ENCODE peak calls at places on chromosome 14, in ten cellular contexts. One of them, this sample, is unnamed.

GRCh38 chr14:37024166-37024565 is 148.2 kb downstream of the SLC25A21 start:
- DNase-seq in cardiac fibroblast: no peak
- DNase-seq in epithelial cell of esophagus: peak; percentile 7
- DNase-seq in fibroblast of the aortic adventitia: no peak
- DNase-seq in uterus: no peak
- DNase-seq in PC-9: no peak
- DNase-seq in osteoblast: no peak
- DNase-seq in astrocyte: no peak
- DNase-seq in heart right ventricle: no peak
- DNase-seq in fibroblast of mammary gland: no peak
- DNase-seq in this sample: no peak

GRCh38 chr14:73789996-73790581 is 61.5 kb upstream of the PTGR2 start:
- DNase-seq in osteoblast: peak; percentile 89
- DNase-seq in epithelial cell of esophagus: peak; percentile 93
- DNase-seq in heart right ventricle: peak; percentile 54
- DNase-seq in cardiac fibroblast: peak; percentile 96
- DNase-seq in PC-9: no peak
- DNase-seq in fibroblast of the aortic adventitia: peak; percentile 92
- DNase-seq in astrocyte: peak; percentile 99
- DNase-seq in fibroblast of mammary gland: peak; percentile 98
- DNase-seq in uterus: peak; percentile 80
- DNase-seq in this sample: peak; percentile 97

GRCh38 chr14:71300474-71301359 is 393.5 kb downstream of the PCNX1 start:
- DNase-seq in osteoblast: peak; percentile 38
- DNase-seq in PC-9: no peak
- DNase-seq in uterus: no peak
- DNase-seq in fibroblast of the aortic adventitia: peak; percentile 54
- DNase-seq in cardiac fibroblast: peak; percentile 53
- DNase-seq in epithelial cell of esophagus: no peak
- DNase-seq in astrocyte: peak; percentile 81
- DNase-seq in fibroblast of mammary gland: peak; percentile 38
- DNase-seq in heart right ventricle: no peak
- DNase-seq in this sample: peak; percentile 28

GRCh38 chr14:103749860-103750259 is 34.2 kb downstream of the ZFYVE21 start:
- DNase-seq in fibroblast of the aortic adventitia: no peak
- DNase-seq in uterus: no peak
- DNase-seq in PC-9: no peak
- DNase-seq in astrocyte: no peak
- DNase-seq in cardiac fibroblast: no peak
- DNase-seq in fibroblast of mammary gland: no peak
- DNase-seq in osteoblast: peak; percentile 41
- DNase-seq in epithelial cell of esophagus: no peak
- DNase-seq in heart right ventricle: no peak
- DNase-seq in this sample: no peak

GRCh38 chr14:69956970-69957369 is 77.8 kb downstream of the SMOC1 start:
- DNase-seq in uterus: no peak
- DNase-seq in epithelial cell of esophagus: no peak
- DNase-seq in fibroblast of mammary gland: no peak
- DNase-seq in astrocyte: no peak
- DNase-seq in osteoblast: no peak
- DNase-seq in fibroblast of the aortic adventitia: no peak
- DNase-seq in cardiac fibroblast: no peak
- DNase-seq in heart right ventricle: no peak
- DNase-seq in PC-9: no peak
- DNase-seq in this sample: no peak

GRCh38 chr14:34722723-34723545 is 8.5 kb upstream of the CFL2 start:
- DNase-seq in uterus: peak; percentile 49
- DNase-seq in fibroblast of the aortic adventitia: peak; percentile 78
- DNase-seq in fibroblast of mammary gland: peak; percentile 73
- DNase-seq in heart right ventricle: no peak
- DNase-seq in osteoblast: peak; percentile 92
- DNase-seq in epithelial cell of esophagus: peak; percentile 57
- DNase-seq in cardiac fibroblast: peak; percentile 72
- DNase-seq in PC-9: peak; percentile 39
- DNase-seq in astrocyte: no peak
- DNase-seq in this sample: peak; percentile 79

GRCh38 chr14:102591372-102591943 is 991 bp upstream of the RCOR1 start:
- DNase-seq in epithelial cell of esophagus: no peak
- DNase-seq in heart right ventricle: peak; percentile 43
- DNase-seq in PC-9: peak; percentile 47
- DNase-seq in cardiac fibroblast: peak; percentile 48
- DNase-seq in astrocyte: no peak
- DNase-seq in uterus: peak; percentile 61
- DNase-seq in fibroblast of mammary gland: peak; percentile 27
- DNase-seq in fibroblast of the aortic adventitia: no peak
- DNase-seq in osteoblast: peak; percentile 89
- DNase-seq in this sample: peak; percentile 39

GRCh38 chr14:79791055-79791732 is 420.1 kb downstream of the DIO2 start:
- DNase-seq in fibroblast of mammary gland: no peak
- DNase-seq in cardiac fibroblast: no peak
- DNase-seq in osteoblast: no peak
- DNase-seq in uterus: no peak
- DNase-seq in PC-9: no peak
- DNase-seq in epithelial cell of esophagus: no peak
- DNase-seq in fibroblast of the aortic adventitia: no peak
- DNase-seq in heart right ventricle: no peak
- DNase-seq in astrocyte: no peak
- DNase-seq in this sample: no peak

GRCh38 chr14:71908141-71908540 is 24.1 kb upstream of the RGS6 start:
- DNase-seq in cardiac fibroblast: no peak
- DNase-seq in astrocyte: no peak
- DNase-seq in fibroblast of mammary gland: no peak
- DNase-seq in PC-9: no peak
- DNase-seq in osteoblast: no peak
- DNase-seq in uterus: no peak
- DNase-seq in fibroblast of the aortic adventitia: no peak
- DNase-seq in epithelial cell of esophagus: peak; percentile 46
- DNase-seq in heart right ventricle: no peak
- DNase-seq in this sample: no peak

GRCh38 chr14:88013750-88014349 is 8.9 kb downstream of the GPR65 start:
- DNase-seq in osteoblast: no peak
- DNase-seq in uterus: peak; percentile 39
- DNase-seq in astrocyte: peak; percentile 40
- DNase-seq in fibroblast of mammary gland: peak; percentile 72
- DNase-seq in fibroblast of the aortic adventitia: peak; percentile 78
- DNase-seq in PC-9: peak; percentile 9
- DNase-seq in cardiac fibroblast: peak; percentile 85
- DNase-seq in epithelial cell of esophagus: peak; percentile 72
- DNase-seq in heart right ventricle: peak; percentile 23
- DNase-seq in this sample: peak; percentile 82

GRCh38 chr14:103141117-103141796 is 18.0 kb downstream of the TNFAIP2 start:
- DNase-seq in uterus: no peak
- DNase-seq in heart right ventricle: peak; percentile 32
- DNase-seq in fibroblast of the aortic adventitia: peak; percentile 58
- DNase-seq in astrocyte: no peak
- DNase-seq in osteoblast: peak; percentile 92
- DNase-seq in PC-9: peak; percentile 78
- DNase-seq in cardiac fibroblast: peak; percentile 65
- DNase-seq in fibroblast of mammary gland: peak; percentile 55
- DNase-seq in epithelial cell of esophagus: peak; percentile 56
- DNase-seq in this sample: peak; percentile 61

GRCh38 chr14:86625637-86626036 is 1095.7 kb downstream of the FLRT2 start:
- DNase-seq in PC-9: no peak
- DNase-seq in osteoblast: no peak
- DNase-seq in epithelial cell of esophagus: no peak
- DNase-seq in uterus: no peak
- DNase-seq in fibroblast of mammary gland: no peak
- DNase-seq in heart right ventricle: no peak
- DNase-seq in cardiac fibroblast: peak; percentile 13
- DNase-seq in fibroblast of the aortic adventitia: no peak
- DNase-seq in astrocyte: no peak
- DNase-seq in this sample: no peak

GRCh38 chr14:53953002-53953827 is 3.4 kb downstream of the BMP4 start:
- DNase-seq in epithelial cell of esophagus: peak; percentile 71
- DNase-seq in cardiac fibroblast: peak; percentile 94
- DNase-seq in fibroblast of mammary gland: peak; percentile 49
- DNase-seq in PC-9: peak; percentile 80
- DNase-seq in heart right ventricle: peak; percentile 88
- DNase-seq in fibroblast of the aortic adventitia: peak; percentile 82
- DNase-seq in uterus: peak; percentile 91
- DNase-seq in astrocyte: peak; percentile 64
- DNase-seq in osteoblast: peak; percentile 96
- DNase-seq in this sample: peak; percentile 52

GRCh38 chr14:20332946-20333782 is at the start of gene CCNB1IP1:
- DNase-seq in cardiac fibroblast: peak; percentile 90
- DNase-seq in fibroblast of mammary gland: peak; percentile 93
- DNase-seq in osteoblast: peak; percentile 79
- DNase-seq in epithelial cell of esophagus: peak; percentile 94
- DNase-seq in heart right ventricle: peak; percentile 29
- DNase-seq in PC-9: peak; percentile 42
- DNase-seq in fibroblast of the aortic adventitia: peak; percentile 91
- DNase-seq in astrocyte: peak; percentile 94
- DNase-seq in uterus: peak; percentile 50
- DNase-seq in this sample: peak; percentile 94

GRCh38 chr14:59018978-59019377 is 169.5 kb upstream of the DAAM1 start:
- DNase-seq in fibroblast of the aortic adventitia: no peak
- DNase-seq in PC-9: no peak
- DNase-seq in uterus: no peak
- DNase-seq in cardiac fibroblast: peak; percentile 13
- DNase-seq in astrocyte: no peak
- DNase-seq in fibroblast of mammary gland: peak; percentile 8
- DNase-seq in epithelial cell of esophagus: peak; percentile 9
- DNase-seq in heart right ventricle: no peak
- DNase-seq in osteoblast: no peak
- DNase-seq in this sample: peak; percentile 53
- TF ChIP-seq CTCF in fibroblast of the aortic adventitia: peak; percentile 29
- TF ChIP-seq CTCF in PC-9: no peak
- TF ChIP-seq CTCF in uterus: no peak
- TF ChIP-seq CTCF in cardiac fibroblast: peak; percentile 44
- TF ChIP-seq CTCF in astrocyte: peak; percentile 11
- TF ChIP-seq CTCF in fibroblast of mammary gland: peak; percentile 39
- TF ChIP-seq CTCF in epithelial cell of esophagus: peak; percentile 23
- TF ChIP-seq CTCF in heart right ventricle: no peak
- TF ChIP-seq CTCF in osteoblast: peak; percentile 48
- TF ChIP-seq CTCF in this sample: peak; percentile 76

GRCh38 chr14:50937800-50938199 is 6.5 kb downstream of the PYGL start:
- DNase-seq in epithelial cell of esophagus: no peak
- DNase-seq in fibroblast of the aortic adventitia: no peak
- DNase-seq in heart right ventricle: no peak
- DNase-seq in cardiac fibroblast: no peak
- DNase-seq in fibroblast of mammary gland: no peak
- DNase-seq in osteoblast: no peak
- DNase-seq in astrocyte: no peak
- DNase-seq in PC-9: no peak
- DNase-seq in uterus: no peak
- DNase-seq in this sample: no peak
- H3K4me3 ChIP-seq in epithelial cell of esophagus: no peak overlapping the region
- H3K4me3 ChIP-seq in fibroblast of the aortic adventitia: no peak overlapping the region
- H3K4me3 ChIP-seq in heart right ventricle: no peak overlapping the region
- H3K4me3 ChIP-seq in cardiac fibroblast: no peak overlapping the region
- H3K4me3 ChIP-seq in fibroblast of mammary gland: no peak overlapping the region
- H3K4me3 ChIP-seq in osteoblast: no peak overlapping the region
- H3K4me3 ChIP-seq in astrocyte: no peak overlapping the region
- H3K4me3 ChIP-seq in PC-9: no peak overlapping the region
- H3K4me3 ChIP-seq in uterus: no peak overlapping the region
- H3K4me3 ChIP-seq in this sample: no peak overlapping the region

GRCh38 chr14:39179042-39179441 is 4.0 kb downstream of the PNN start:
- DNase-seq in PC-9: no peak
- DNase-seq in fibroblast of the aortic adventitia: no peak
- DNase-seq in astrocyte: no peak
- DNase-seq in fibroblast of mammary gland: no peak
- DNase-seq in epithelial cell of esophagus: no peak
- DNase-seq in cardiac fibroblast: no peak
- DNase-seq in heart right ventricle: no peak
- DNase-seq in uterus: no peak
- DNase-seq in osteoblast: no peak
- DNase-seq in this sample: no peak

GRCh38 chr14:39176263-39177167 is 1.5 kb downstream of the PNN start:
- DNase-seq in PC-9: no peak
- DNase-seq in epithelial cell of esophagus: no peak
- DNase-seq in osteoblast: no peak
- DNase-seq in fibroblast of the aortic adventitia: no peak
- DNase-seq in cardiac fibroblast: no peak
- DNase-seq in uterus: no peak
- DNase-seq in astrocyte: no peak
- DNase-seq in fibroblast of mammary gland: no peak
- DNase-seq in heart right ventricle: no peak
- DNase-seq in this sample: no peak

GRCh38 chr14:39175445-39176262 is 600 bp downstream of the PNN start:
- DNase-seq in epithelial cell of esophagus: peak; percentile 32
- DNase-seq in osteoblast: peak; percentile 61
- DNase-seq in cardiac fibroblast: peak; percentile 38
- DNase-seq in PC-9: no peak
- DNase-seq in fibroblast of mammary gland: peak; percentile 26
- DNase-seq in uterus: no peak
- DNase-seq in astrocyte: peak; percentile 23
- DNase-seq in heart right ventricle: no peak
- DNase-seq in fibroblast of the aortic adventitia: no peak
- DNase-seq in this sample: peak; percentile 39

GRCh38 chr14:39174560-39175444 is at the start of gene PNN:
- DNase-seq in PC-9: peak; percentile 92
- DNase-seq in fibroblast of mammary gland: peak; percentile 100
- DNase-seq in fibroblast of the aortic adventitia: peak; percentile 100
- DNase-seq in astrocyte: peak; percentile 99
- DNase-seq in osteoblast: peak; percentile 97
- DNase-seq in uterus: peak; percentile 97
- DNase-seq in heart right ventricle: peak; percentile 94
- DNase-seq in cardiac fibroblast: peak; percentile 100
- DNase-seq in epithelial cell of esophagus: peak; percentile 100
- DNase-seq in this sample: peak; percentile 100

GRCh38 chr14:39177168-39177545 is 2.1 kb downstream of the PNN start:
- DNase-seq in fibroblast of mammary gland: no peak
- DNase-seq in astrocyte: no peak
- DNase-seq in uterus: no peak
- DNase-seq in fibroblast of the aortic adventitia: no peak
- DNase-seq in heart right ventricle: no peak
- DNase-seq in osteoblast: no peak
- DNase-seq in epithelial cell of esophagus: no peak
- DNase-seq in cardiac fibroblast: no peak
- DNase-seq in PC-9: no peak
- DNase-seq in this sample: no peak
- TF ChIP-seq CTCF in fibroblast of mammary gland: no peak
- TF ChIP-seq CTCF in astrocyte: no peak
- TF ChIP-seq CTCF in uterus: no peak
- TF ChIP-seq CTCF in fibroblast of the aortic adventitia: no peak
- TF ChIP-seq CTCF in heart right ventricle: no peak
- TF ChIP-seq CTCF in osteoblast: no peak
- TF ChIP-seq CTCF in epithelial cell of esophagus: no peak
- TF ChIP-seq CTCF in cardiac fibroblast: no peak
- TF ChIP-seq CTCF in PC-9: no peak
- TF ChIP-seq CTCF in this sample: no peak

DNA sequence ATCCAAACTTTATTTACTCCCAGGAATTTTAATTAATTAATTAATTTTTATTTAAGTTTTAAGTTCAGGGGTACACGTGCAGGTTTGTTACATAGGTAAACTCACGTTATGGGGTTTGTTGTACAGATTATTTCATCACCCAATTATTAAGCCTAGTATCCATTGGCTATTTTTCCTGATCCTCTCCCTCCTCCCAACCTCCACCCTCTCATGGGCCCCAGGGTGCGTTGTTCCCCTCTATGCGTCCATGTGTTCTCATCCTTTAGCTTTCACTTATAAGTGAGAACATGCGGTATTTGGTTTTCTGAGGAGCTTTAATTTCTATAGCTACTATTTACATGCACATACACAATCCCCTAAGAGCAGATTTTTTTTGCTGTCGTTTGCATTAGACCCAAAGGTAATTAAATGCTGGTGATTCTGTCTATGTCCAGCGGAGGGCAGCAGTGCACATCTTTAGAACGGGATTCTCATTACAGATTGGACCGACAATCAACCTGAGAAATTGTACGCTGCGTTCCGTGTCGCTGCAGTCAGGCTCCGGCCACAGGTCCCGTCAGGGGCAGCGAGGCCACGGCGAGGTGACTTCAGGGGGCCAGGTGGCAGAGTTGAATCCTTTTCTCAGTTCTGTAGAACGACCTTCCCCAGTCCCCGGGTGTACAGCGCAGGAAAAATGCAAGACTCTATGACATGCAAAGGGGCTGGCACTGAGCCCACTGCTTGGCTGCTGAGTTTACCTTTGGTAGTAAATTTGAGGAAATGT is 11.6 kb downstream of the TMEM30B start:
- DNase-seq in fibroblast of mammary gland: peak; percentile 72
- DNase-seq in uterus: peak; percentile 52
- DNase-seq in astrocyte: peak; percentile 34
- DNase-seq in cardiac fibroblast: peak; percentile 75
- DNase-seq in epithelial cell of esophagus: peak; percentile 80
- DNase-seq in fibroblast of the aortic adventitia: peak; percentile 80
- DNase-seq in PC-9: peak; percentile 80
- DNase-seq in heart right ventricle: peak; percentile 42
- DNase-seq in osteoblast: peak; percentile 86
- DNase-seq in this sample: peak; percentile 82
- H3K4me3 ChIP-seq in fibroblast of mammary gland: peak overlapping the region; percentile 43
- H3K4me3 ChIP-seq in uterus: no peak overlapping the region
- H3K4me3 ChIP-seq in astrocyte: peak overlapping the region; percentile 54
- H3K4me3 ChIP-seq in cardiac fibroblast: peak overlapping the region; percentile 47
- H3K4me3 ChIP-seq in epithelial cell of esophagus: peak overlapping the region; percentile 43
- H3K4me3 ChIP-seq in fibroblast of the aortic adventitia: peak overlapping the region; percentile 67
- H3K4me3 ChIP-seq in PC-9: peak overlapping the region; percentile 58
- H3K4me3 ChIP-seq in heart right ventricle: peak overlapping the region; percentile 54
- H3K4me3 ChIP-seq in osteoblast: peak overlapping the region; percentile 71
- H3K4me3 ChIP-seq in this sample: peak overlapping the region; percentile 58